ENCODE peak calls at places on chromosomes 4 and X, in four cellular contexts. One of them, this sample, is unnamed.

GRCh38 chr4:100981447-100982204 is 365.7 kb downstream of the PPP3CA start:
- DNase-seq in K562: no peak
- DNase-seq in HL-60: peak
- DNase-seq in GM12878: no peak
- DNase-seq in this sample: no peak

GRCh38 chr4:164293776-164294175 is 460.2 kb upstream of the SMIM31 start:
- DNase-seq in K562: no peak
- DNase-seq in HL-60: no peak
- DNase-seq in GM12878: no peak
- DNase-seq in this sample: no peak

GRCh38 chr4:681736-682451 is 7.1 kb downstream of the SLC49A3 start:
- DNase-seq in K562: peak
- DNase-seq in HL-60: no peak
- DNase-seq in GM12878: no peak
- DNase-seq in this sample: no peak

GRCh38 chr4:80461412-80461811 is 125.9 kb downstream of the CFAP299 start:
- DNase-seq in K562: no peak
- DNase-seq in HL-60: no peak
- DNase-seq in GM12878: no peak
- DNase-seq in this sample: no peak

GRCh38 chr4:122775987-122776836 is 43.7 kb downstream of the BBS12 start:
- DNase-seq in K562: peak
- DNase-seq in HL-60: no peak
- DNase-seq in GM12878: no peak
- DNase-seq in this sample: no peak

GRCh38 chr4:103498161-103499070 is 221.4 kb downstream of the TACR3 start:
- DNase-seq in K562: no peak
- DNase-seq in HL-60: no peak
- DNase-seq in GM12878: peak
- DNase-seq in this sample: peak

GRCh38 chrX:74118503-74118902 is 185.5 kb upstream of the ZCCHC13 start:
- DNase-seq in K562: no peak
- DNase-seq in HL-60: no peak
- DNase-seq in GM12878: no peak
- DNase-seq in this sample: no peak

GRCh38 chr4:153748378-153748777 is 11.4 kb downstream of the RNF175 start:
- DNase-seq in K562: no peak
- DNase-seq in HL-60: no peak
- DNase-seq in GM12878: no peak
- DNase-seq in this sample: no peak

GRCh38 chrX:76517544-76517943 is 90.0 kb downstream of the MAGEE1 start:
- DNase-seq in K562: no peak
- DNase-seq in HL-60: no peak
- DNase-seq in GM12878: no peak
- DNase-seq in this sample: no peak

GRCh38 chr4:26206981-26207380 is 113.8 kb upstream of the RBPJ start:
- DNase-seq in K562: no peak
- DNase-seq in HL-60: no peak
- DNase-seq in GM12878: no peak
- DNase-seq in this sample: no peak

GRCh38 chr4:40953253-40954118 is 203.7 kb downstream of the NSUN7 start:
- DNase-seq in K562: no peak
- DNase-seq in HL-60: no peak
- DNase-seq in GM12878: no peak
- DNase-seq in this sample: no peak

GRCh38 chr4:185637162-185637875 is 102.0 kb upstream of the PDLIM3 start:
- DNase-seq in K562: no peak
- DNase-seq in HL-60: no peak
- DNase-seq in GM12878: no peak
- DNase-seq in this sample: no peak

GRCh38 chrX:37658352-37659030 is 27.1 kb upstream of the XK start:
- DNase-seq in K562: no peak
- DNase-seq in HL-60: no peak
- DNase-seq in GM12878: no peak
- DNase-seq in this sample: no peak

GRCh38 chr4:8747467-8747841 is 124.2 kb downstream of the HMX1 start:
- DNase-seq in K562: no peak
- DNase-seq in HL-60: no peak
- DNase-seq in GM12878: no peak
- DNase-seq in this sample: no peak

GRCh38 chr4:23097251-23097650 is 404.5 kb downstream of the GBA3 start:
- DNase-seq in K562: no peak
- DNase-seq in HL-60: no peak
- DNase-seq in GM12878: no peak
- DNase-seq in this sample: no peak

GRCh38 chr4:130309221-130309620 is 1213.3 kb downstream of the C4orf33 start:
- DNase-seq in K562: no peak
- DNase-seq in HL-60: no peak
- DNase-seq in GM12878: no peak
- DNase-seq in this sample: no peak

GRCh38 chr4:157572951-157573350 is 352.4 kb downstream of the GRIA2 start:
- DNase-seq in K562: no peak
- DNase-seq in HL-60: no peak
- DNase-seq in GM12878: no peak
- DNase-seq in this sample: no peak

GRCh38 chr4:33606951-33607350 is 2637.4 kb downstream of the ARAP2 start:
- DNase-seq in K562: no peak
- DNase-seq in HL-60: no peak
- DNase-seq in GM12878: no peak
- DNase-seq in this sample: no peak

GRCh38 chr4:1554876-1555265 is 129.2 kb downstream of the FAM53A start:
- DNase-seq in K562: no peak
- DNase-seq in HL-60: no peak
- DNase-seq in GM12878: no peak
- DNase-seq in this sample: no peak

GRCh38 chrX:133905305-133905704 is 80.1 kb downstream of the GPC3 start:
- DNase-seq in K562: no peak
- DNase-seq in HL-60: no peak
- DNase-seq in GM12878: no peak
- DNase-seq in this sample: no peak

GRCh38 chrX:49919617-49920016 is 2.8 kb upstream of the CLCN5 start:
- DNase-seq in K562: peak
- DNase-seq in HL-60: no peak
- DNase-seq in GM12878: no peak
- DNase-seq in this sample: no peak

GRCh38 chr4:6779667-6780565 is 2.6 kb upstream of the KIAA0232 start:
- DNase-seq in K562: no peak
- DNase-seq in HL-60: peak
- DNase-seq in GM12878: no peak
- DNase-seq in this sample: no peak

GRCh38 chr4:96347582-96347981 is 507.7 kb downstream of the PDHA2 start:
- DNase-seq in K562: no peak
- DNase-seq in HL-60: no peak
- DNase-seq in GM12878: no peak
- DNase-seq in this sample: no peak

GRCh38 chr4:6419452-6420028 is 52.9 kb downstream of the PPP2R2C start:
- DNase-seq in K562: no peak
- DNase-seq in HL-60: no peak
- DNase-seq in GM12878: no peak
- DNase-seq in this sample: no peak

GRCh38 chr4:169677150-169677732 is 56.9 kb downstream of the CLCN3 start:
- DNase-seq in K562: no peak
- DNase-seq in HL-60: no peak
- DNase-seq in GM12878: no peak
- DNase-seq in this sample: no peak

GRCh38 chrX:129686422-129686948 is 31.7 kb upstream of the APLN start:
- DNase-seq in K562: no peak
- DNase-seq in HL-60: no peak
- DNase-seq in GM12878: no peak
- DNase-seq in this sample: no peak

GRCh38 chr4:137531121-137531520 is 1.2 kb downstream of the PCDH18 start:
- DNase-seq in K562: no peak
- DNase-seq in HL-60: no peak
- DNase-seq in GM12878: no peak
- DNase-seq in this sample: no peak

GRCh38 chr4:159048166-159048886 is 54.6 kb upstream of the RAPGEF2 start:
- DNase-seq in K562: peak
- DNase-seq in HL-60: no peak
- DNase-seq in GM12878: no peak
- DNase-seq in this sample: no peak

GRCh38 chrX:19774905-19775304 is 112.5 kb downstream of the SH3KBP1 start:
- DNase-seq in K562: no peak
- DNase-seq in HL-60: no peak
- DNase-seq in GM12878: no peak
- DNase-seq in this sample: no peak

GRCh38 chrX:135112096-135112729 is 8.1 kb downstream of the ETDB start:
- DNase-seq in K562: peak
- DNase-seq in HL-60: no peak
- DNase-seq in GM12878: no peak
- DNase-seq in this sample: no peak

GRCh38 chr4:6955261-6955911 is 45.8 kb downstream of the TBC1D14 start:
- DNase-seq in K562: no peak
- DNase-seq in HL-60: no peak
- DNase-seq in GM12878: no peak
- DNase-seq in this sample: no peak

GRCh38 chr4:82886145-82886942 is 4.6 kb downstream of the SEC31A start:
- DNase-seq in K562: no peak
- DNase-seq in HL-60: no peak
- DNase-seq in GM12878: no peak
- DNase-seq in this sample: no peak

GRCh38 chrX:110734894-110735541 is 60.6 kb downstream of the CHRDL1 start:
- DNase-seq in K562: no peak
- DNase-seq in HL-60: no peak
- DNase-seq in GM12878: no peak
- DNase-seq in this sample: no peak

GRCh38 chr4:7040760-7041159 is 2.4 kb upstream of the TADA2B start:
- DNase-seq in K562: no peak
- DNase-seq in HL-60: no peak
- DNase-seq in GM12878: no peak
- DNase-seq in this sample: no peak

GRCh38 chrX:97398030-97398551 is 514.4 kb downstream of the RPA4 start:
- DNase-seq in K562: no peak
- DNase-seq in HL-60: no peak
- DNase-seq in GM12878: peak
- DNase-seq in this sample: no peak

DNA sequence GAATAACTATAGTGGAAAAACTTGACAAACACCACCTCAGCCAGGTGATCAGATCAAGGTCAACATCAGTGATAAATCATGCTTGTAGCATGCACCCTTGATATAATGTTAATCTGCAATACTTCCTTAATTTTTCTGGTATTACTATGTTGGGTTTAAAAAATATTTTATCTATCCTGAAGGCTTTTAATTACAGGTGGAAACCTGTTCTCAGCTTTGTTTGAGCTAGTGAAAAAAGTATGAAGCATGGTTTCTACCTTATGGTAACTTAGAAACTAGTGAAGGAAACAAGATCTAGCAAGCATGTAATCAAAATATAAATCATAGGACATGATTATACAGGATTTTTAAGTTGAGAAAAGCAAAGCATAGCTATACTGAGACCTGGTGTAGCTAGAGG is 26.6 kb downstream of the MAOA start:
- DNase-seq in K562: no peak
- DNase-seq in HL-60: no peak
- DNase-seq in GM12878: no peak
- DNase-seq in this sample: no peak
- TF ChIP-seq SPI1 in K562: no peak
- TF ChIP-seq SPI1 in HL-60: no peak
- TF ChIP-seq SPI1 in GM12878: no peak
- TF ChIP-seq SPI1 in this sample: no peak

DNA sequence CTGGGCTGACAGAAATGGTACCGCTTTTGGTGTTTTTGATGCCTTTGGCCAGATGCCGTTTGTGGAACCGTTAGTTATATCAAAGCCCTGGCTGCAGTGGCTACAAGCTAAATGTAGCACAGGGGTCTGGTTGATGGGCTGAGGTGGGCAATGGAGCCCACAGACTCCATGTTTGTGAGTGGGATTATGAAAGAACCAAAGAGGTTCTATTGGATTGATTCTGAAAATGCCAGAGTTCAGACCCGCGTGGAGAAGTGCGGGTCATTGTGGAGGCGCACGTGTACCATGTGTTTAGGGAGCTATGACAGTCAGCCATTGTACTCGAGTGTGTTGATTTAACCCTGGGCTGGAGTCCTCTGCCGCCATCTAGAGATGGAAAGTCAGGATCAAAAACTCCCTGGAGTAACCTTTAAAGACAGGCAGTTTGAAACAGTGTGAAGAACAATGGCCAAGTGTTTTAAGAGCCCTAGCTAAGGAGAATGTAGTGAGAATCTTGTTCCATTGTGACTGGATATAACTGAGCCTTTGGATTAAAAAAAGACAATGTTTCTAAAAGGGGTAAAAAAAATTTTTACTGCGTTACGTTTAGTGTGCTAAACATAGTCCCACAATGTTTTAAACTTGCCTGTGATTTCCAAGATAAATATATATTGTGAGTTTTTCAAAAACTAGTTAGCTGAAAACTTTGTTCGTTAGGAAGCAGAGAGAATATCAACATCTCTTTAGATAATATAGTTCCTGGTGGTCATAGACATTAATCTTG is 12.7 kb downstream of the ART3 start:
- DNase-seq in K562: peak
- DNase-seq in HL-60: peak
- DNase-seq in GM12878: no peak
- DNase-seq in this sample: no peak
- TF ChIP-seq SPI1 in K562: no peak
- TF ChIP-seq SPI1 in HL-60: no peak
- TF ChIP-seq SPI1 in GM12878: no peak
- TF ChIP-seq SPI1 in this sample: no peak

GRCh38 chr4:17814140-17814539 is 3.4 kb downstream of the NCAPG start:
- DNase-seq in K562: no peak
- DNase-seq in HL-60: no peak
- DNase-seq in GM12878: no peak
- DNase-seq in this sample: no peak
- TF ChIP-seq SPI1 in K562: peak
- TF ChIP-seq SPI1 in HL-60: peak
- TF ChIP-seq SPI1 in GM12878: no peak
- TF ChIP-seq SPI1 in this sample: no peak

DNA sequence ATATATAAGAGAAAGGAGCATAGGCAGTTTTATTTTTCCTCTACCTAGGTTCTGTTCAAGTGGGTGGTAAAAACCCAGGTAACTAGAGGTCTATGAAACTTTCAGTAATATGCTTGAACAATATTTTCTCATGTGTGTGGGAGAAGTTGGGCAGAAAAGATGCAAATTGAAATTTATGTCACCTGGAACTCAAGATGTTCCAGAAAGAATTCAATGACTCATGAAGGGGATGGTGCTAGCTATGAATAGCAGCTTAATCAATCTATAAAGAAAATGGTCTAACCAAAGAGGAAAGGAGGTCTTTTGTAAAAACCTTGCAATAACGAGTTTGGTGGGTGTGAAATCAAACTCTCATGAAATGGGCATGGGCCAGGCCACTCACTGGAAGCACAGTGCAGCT is 263.8 kb downstream of the INPP4B start:
- DNase-seq in K562: no peak
- DNase-seq in HL-60: no peak
- DNase-seq in GM12878: no peak
- DNase-seq in this sample: no peak
- TF ChIP-seq SPI1 in K562: no peak
- TF ChIP-seq SPI1 in HL-60: no peak
- TF ChIP-seq SPI1 in GM12878: no peak
- TF ChIP-seq SPI1 in this sample: no peak

This sample was measured in GM12891.